ENCODE peak calls at places on chromosomes 5 and 9, in nine cellular contexts. P, V, S, D, M, R, A, G and I are unnamed samples.

GRCh38 chr9:18037981-18038380 is 436.0 kb upstream of the ADAMTSL1 start:
- DNase-seq in P (no peak), V (no peak), S (no peak), D (no peak), M (no peak), R (no peak), A (no peak), G (no peak), I (no peak)

GRCh38 chr9:17757816-17758215 is 178.9 kb downstream of the SH3GL2 start:
- DNase-seq in P (no peak), V (no peak), S (peak), D (no peak), M (no peak), R (no peak), A (no peak), G (no peak), I (no peak)

GRCh38 chr5:123344819-123345426 is 78.3 kb downstream of the CEP120 start:
- DNase-seq in P (peak), V (peak), S (peak), D (peak), M (no peak), R (no peak), A (peak), G (peak), I (no peak)

GRCh38 chr9:136977223-136978072 is at the start of gene PTGDS:
- DNase-seq in P (peak), V (peak), S (no peak), D (peak), M (no peak), R (no peak), A (no peak), G (no peak), I (no peak)

GRCh38 chr9:131942076-131942720 is 137.5 kb downstream of the MED27 start:
- DNase-seq in P (no peak), V (no peak), S (peak), D (peak), M (no peak), R (no peak), A (no peak), G (no peak), I (no peak)

GRCh38 chr5:168324864-168325615 is 33.6 kb downstream of the WWC1 start:
- DNase-seq in P (no peak), V (no peak), S (peak), D (peak), M (no peak), R (no peak), A (peak), G (no peak), I (no peak)

GRCh38 chr5:640461-641330 is 28.6 kb downstream of the CEP72 start:
- DNase-seq in P (no peak), V (no peak), S (no peak), D (no peak), M (no peak), R (no peak), A (no peak), G (no peak), I (no peak)

GRCh38 chr9:108580021-108580439 is 275.8 kb downstream of the ACTL7B start:
- DNase-seq in P (peak), V (no peak), S (peak), D (peak), M (no peak), R (no peak), A (peak), G (no peak), I (no peak)

GRCh38 chr5:19266791-19267190 is 721.2 kb downstream of the CDH18 start:
- DNase-seq in P (no peak), V (no peak), S (no peak), D (no peak), M (no peak), R (no peak), A (no peak), G (no peak), I (no peak)

GRCh38 chr5:77302247-77302646 is 91.8 kb downstream of the PDE8B start:
- DNase-seq in P (no peak), V (no peak), S (no peak), D (no peak), M (no peak), R (no peak), A (no peak), G (no peak), I (no peak)

GRCh38 chr5:113246371-113246870 is 188.4 kb downstream of the TSSK1B start:
- DNase-seq in P (no peak), V (peak), S (no peak), D (peak), M (no peak), R (no peak), A (no peak), G (peak), I (no peak)

GRCh38 chr5:108386345-108387061 is 4.6 kb upstream of the FBXL17 start:
- DNase-seq in P (no peak), V (peak), S (no peak), D (peak), M (no peak), R (no peak), A (no peak), G (no peak), I (no peak)

GRCh38 chr9:3181049-3181953 is 337.4 kb upstream of the PUM3 start:
- DNase-seq in P (peak), V (peak), S (peak), D (peak), M (peak), R (peak), A (no peak), G (peak), I (peak)

GRCh38 chr5:92641031-92641962 is 939.7 kb downstream of the NR2F1-AS1 start:
- DNase-seq in P (no peak), V (peak), S (peak), D (peak), M (no peak), R (peak), A (peak), G (peak), I (no peak)